ENCODE peak calls at places on chromosomes 2 and 18, in four cellular contexts. R is KBM-7, M is cardiac fibroblast, Z is ELF-1. Q is an unnamed sample.

GRCh38 chr2:126707191-126707590 is 51.2 kb downstream of the GYPC start:
- DNase-seq in M (no peak), Z (no peak), R (no peak), Q (no peak)

GRCh38 chr2:172606285-172606684 is 50.4 kb downstream of the PDK1 start:
- DNase-seq in M (no peak), R (no peak), Z (no peak), Q (no peak)

GRCh38 chr18:68428026-68428425 is 286.9 kb downstream of the TMX3 start:
- DNase-seq in R (no peak), Z (no peak), M (peak), Q (no peak)

GRCh38 chr2:74843371-74844298 is 9.7 kb downstream of the HK2 start:
- DNase-seq in R (no peak), Z (peak), M (peak), Q (peak)

GRCh38 chr2:101442042-101442666 is 32.8 kb downstream of the RFX8 start:
- DNase-seq in R (no peak), M (peak), Z (no peak), Q (peak)

GRCh38 chr2:23124214-23124735 is 260.7 kb upstream of the KLHL29 start:
- DNase-seq in R (no peak), Z (no peak), M (no peak), Q (no peak)

GRCh38 chr2:73291093-73291460 is 2.3 kb downstream of the EGR4 start:
- DNase-seq in M (peak), Z (peak), R (peak), Q (peak)

GRCh38 chr2:23708771-23709170 is 218.2 kb downstream of the ATAD2B start:
- DNase-seq in Z (no peak), R (no peak), M (no peak), Q (no peak)

GRCh38 chr2:149033716-149034115 is 4.8 kb upstream of the LYPD6B start:
- DNase-seq in M (no peak), R (no peak), Z (no peak), Q (no peak)

GRCh38 chr2:238305092-238305862 is 15.0 kb upstream of the TRAF3IP1 start:
- DNase-seq in M (no peak), Z (no peak), R (no peak), Q (no peak)

GRCh38 chr2:23312996-23313606 is 71.9 kb upstream of the KLHL29 start:
- DNase-seq in Z (peak), R (peak), M (peak), Q (peak)

GRCh38 chr2:229084467-229084866 is 186.6 kb downstream of the PID1 start:
- DNase-seq in R (no peak), M (no peak), Z (no peak), Q (no peak)

GRCh38 chr2:74916394-74916793 is 42.0 kb upstream of the POLE4 start:
- DNase-seq in Z (no peak), M (no peak), R (no peak), Q (no peak)

GRCh38 chr2:176454893-176455810 is 185.9 kb downstream of the MTX2 start:
- DNase-seq in R (peak), Z (peak), M (peak), Q (peak)

GRCh38 chr2:73134471-73134870 is 21.7 kb upstream of the RAB11FIP5 start:
- DNase-seq in R (no peak), M (no peak), Z (no peak), Q (no peak)

GRCh38 chr18:39406941-39407340 is 1841.3 kb upstream of the CELF4 start:
- DNase-seq in Z (no peak), R (no peak), M (no peak), Q (no peak)